ENCODE peak calls at places on chromosome 1, in ten cellular contexts. Q is activated CD8-positive, alpha-beta memory T cell treated with anti-CD3 and anti-CD28 coated beads, Interleukin-2, amount 50 U/mL, for 4 hours; Z is activated CD4-positive, CD25-positive, alpha-beta regulatory T cell; P is adrenal gland; G is effector memory CD8-positive, alpha-beta T cell; D is caudate nucleus; V is fibroblast of mammary gland; K is activated CD4-positive, alpha-beta T cell treated with anti-CD3 and anti-CD28 coated beads for 24 hours; A is neural crest cell; R is HCT116. U is an unnamed sample.

GRCh38 chr1:204684551-204685235 is 845 bp downstream of the LRRN2 start:
- DNase-seq in K (no peak), Q (no peak), R (no peak), D (no peak), A (peak), G (no peak), Z (no peak), V (no peak), P (no peak), U (no peak)

GRCh38 chr1:20633190-20634064 is at the start of gene PINK1:
- DNase-seq in R (peak), P (peak), V (peak), G (peak), K (peak), A (peak), Z (peak), D (peak), Q (peak), U (peak)

GRCh38 chr1:161089251-161089924 is at the start of gene NECTIN4:
- DNase-seq in Q (no peak), A (no peak), D (no peak), Z (no peak), V (no peak), R (no peak), G (no peak), K (no peak), P (no peak), U (no peak)

GRCh38 chr1:45499415-45499769 is 481 bp downstream of the CCDC163 start:
- DNase-seq in K (no peak), R (no peak), Z (no peak), G (no peak), V (no peak), Q (no peak), D (no peak), A (no peak), P (no peak), U (no peak)

GRCh38 chr1:938088-938683 is 14.5 kb downstream of the SAMD11 start:
- DNase-seq in R (no peak), G (no peak), Q (no peak), P (peak), K (no peak), A (no peak), D (no peak), V (no peak), Z (no peak), U (no peak)

GRCh38 chr1:18703041-18703621 is 72.5 kb downstream of the PAX7 start:
- DNase-seq in D (no peak), Z (no peak), G (no peak), Q (no peak), R (peak), V (peak), K (no peak), P (no peak), A (no peak), U (no peak)

GRCh38 chr1:109438798-109439297 is 12.6 kb upstream of the PSMA5 start:
- DNase-seq in K (no peak), V (peak), D (no peak), Z (no peak), P (peak), G (no peak), A (no peak), Q (no peak), R (peak), U (no peak)

GRCh38 chr1:245475961-245476522 is 321.3 kb downstream of the KIF26B start:
- DNase-seq in G (no peak), K (no peak), P (no peak), A (no peak), D (no peak), V (peak), Q (no peak), R (no peak), Z (no peak), U (no peak)

GRCh38 chr1:234874291-234875288 is 254.0 kb downstream of the TOMM20 start:
- DNase-seq in A (no peak), V (peak), D (no peak), P (no peak), R (no peak), Z (no peak), K (no peak), G (no peak), Q (no peak), U (no peak)

GRCh38 chr1:223394706-223395105 is 1.5 kb downstream of the CCDC185 start:
- DNase-seq in R (no peak), Q (no peak), V (no peak), A (no peak), K (no peak), D (no peak), G (no peak), P (no peak), Z (no peak), U (no peak)

GRCh38 chr1:6476483-6476882 is 10.5 kb upstream of the TNFRSF25 start:
- DNase-seq in R (no peak), Q (no peak), G (no peak), V (no peak), P (no peak), A (no peak), D (no peak), K (no peak), Z (no peak), U (no peak)

GRCh38 chr1:206419250-206419649 is 51.0 kb upstream of the IKBKE start:
- DNase-seq in K (no peak), D (no peak), Q (no peak), G (no peak), A (no peak), V (peak), P (no peak), R (no peak), Z (no peak), U (no peak)

GRCh38 chr1:1355376-1355775 is 3.0 kb downstream of the MXRA8 start:
- DNase-seq in R (no peak), Z (no peak), D (no peak), K (no peak), V (peak), G (no peak), Q (no peak), A (no peak), P (no peak), U (no peak)

GRCh38 chr1:206012086-206012859 is 9.1 kb upstream of the RAB7B start:
- DNase-seq in G (no peak), P (peak), A (no peak), K (no peak), R (no peak), D (no peak), Q (peak), V (no peak), Z (peak), U (peak)

GRCh38 chr1:106063510-106063909 is 993.0 kb upstream of the PRMT6 start:
- DNase-seq in R (no peak), P (no peak), K (no peak), V (no peak), D (no peak), Q (no peak), A (no peak), Z (no peak), G (no peak), U (no peak)

U was measured in GM18507.